ENCODE peak calls at places on chromosomes 3 and 15, in five cellular contexts. X, V, D, S and J are unnamed samples.

GRCh38 chr3:8578282-8578681 is 66.3 kb downstream of the SSUH2 start:
- DNase-seq in X (no peak), V (no peak), D (no peak), S (peak), J (no peak)

GRCh38 chr3:9254764-9255163 is 5.3 kb upstream of the SRGAP3 start:
- DNase-seq in X (no peak), V (no peak), D (no peak), S (no peak), J (no peak)

GRCh38 chr15:75195122-75195765 is 6.4 kb upstream of the C15orf39 start:
- DNase-seq in X (peak), V (no peak), D (peak), S (peak), J (peak)

GRCh38 chr3:8621872-8622271 is 22.7 kb downstream of the SSUH2 start:
- DNase-seq in X (no peak), V (no peak), D (no peak), S (peak), J (no peak)

GRCh38 chr3:17801131-17801530 is 58.7 kb upstream of the TBC1D5 start:
- DNase-seq in X (no peak), V (no peak), D (no peak), S (no peak), J (no peak)

GRCh38 chr3:134235677-134236076 is 15.0 kb downstream of the RYK start:
- DNase-seq in X (no peak), V (no peak), D (no peak), S (no peak), J (no peak)

GRCh38 chr3:185403002-185403401 is 40.1 kb downstream of the MAP3K13 start:
- DNase-seq in X (no peak), V (no peak), D (no peak), S (no peak), J (no peak)

GRCh38 chr15:56365075-56365711 is at the start of gene TEX9:
- DNase-seq in X (peak), V (peak), D (peak), S (peak), J (peak)

GRCh38 chr15:39969871-39970270 is 36.0 kb downstream of the EIF2AK4 start:
- DNase-seq in X (no peak), V (peak), D (peak), S (peak), J (no peak)

GRCh38 chr3:54931182-54931581 is 3.3 kb upstream of the LRTM1 start:
- DNase-seq in X (no peak), V (no peak), D (peak), S (no peak), J (peak)